ENCODE peak calls at places on chromosomes 11 and 22, in four cellular contexts. One of them, this sample, is unnamed. For H3K27me3, the result is how much of the 10 kb centered on the place peaks cover.

GRCh38 chr22:28930357-28931007 is 47.1 kb downstream of the ZNRF3 start:
- DNase-seq in HepG2: no peak
- DNase-seq in GM12878: no peak
- DNase-seq in H1: no peak
- DNase-seq in this sample: no peak

GRCh38 chr22:49090061-49090852 is 737.4 kb downstream of the BRD1 start:
- DNase-seq in HepG2: no peak
- DNase-seq in GM12878: no peak
- DNase-seq in H1: no peak
- DNase-seq in this sample: no peak

GRCh38 chr11:28657378-28658030 is 549.3 kb downstream of the METTL15 start:
- DNase-seq in HepG2: no peak
- DNase-seq in GM12878: no peak
- DNase-seq in H1: no peak
- DNase-seq in this sample: no peak

GRCh38 chr11:67463680-67464410 is 5.2 kb downstream of the TMEM134 start:
- DNase-seq in HepG2: peak
- DNase-seq in GM12878: no peak
- DNase-seq in H1: no peak
- DNase-seq in this sample: no peak

GRCh38 chr11:13717331-13717730 is 48.9 kb downstream of the FAR1 start:
- DNase-seq in HepG2: no peak
- DNase-seq in GM12878: no peak
- DNase-seq in H1: no peak
- DNase-seq in this sample: no peak

GRCh38 chr11:78381867-78382266 is 35.8 kb downstream of the GAB2 start:
- DNase-seq in HepG2: no peak
- DNase-seq in GM12878: no peak
- DNase-seq in H1: no peak
- DNase-seq in this sample: no peak

GRCh38 chr11:26078217-26078821 is 253.6 kb upstream of the ANO3 start:
- DNase-seq in HepG2: no peak
- DNase-seq in GM12878: no peak
- DNase-seq in H1: no peak
- DNase-seq in this sample: no peak

GRCh38 chr22:46588279-46589140 is 31.7 kb upstream of the GRAMD4 start:
- DNase-seq in HepG2: no peak
- DNase-seq in GM12878: no peak
- DNase-seq in H1: no peak
- DNase-seq in this sample: no peak

GRCh38 chr11:61725632-61726280 is 26.7 kb upstream of the MYRF start:
- DNase-seq in HepG2: no peak
- DNase-seq in GM12878: no peak
- DNase-seq in H1: no peak
- DNase-seq in this sample: no peak

GRCh38 chr11:101442171-101442570 is 141.6 kb downstream of the TRPC6 start:
- DNase-seq in HepG2: no peak
- DNase-seq in GM12878: no peak
- DNase-seq in H1: no peak
- DNase-seq in this sample: no peak

GRCh38 chr11:111559791-111560190 is 19.3 kb downstream of the LAYN start:
- DNase-seq in HepG2: no peak
- DNase-seq in GM12878: no peak
- DNase-seq in H1: no peak
- DNase-seq in this sample: no peak

GRCh38 chr22:47626428-47627390 is 864.3 kb downstream of the TBC1D22A start:
- DNase-seq in HepG2: peak
- DNase-seq in GM12878: no peak
- DNase-seq in H1: no peak
- DNase-seq in this sample: no peak

GRCh38 chr11:119797137-119797611 is 68.2 kb upstream of the NECTIN1 start:
- DNase-seq in HepG2: no peak
- DNase-seq in GM12878: no peak
- DNase-seq in H1: no peak
- DNase-seq in this sample: no peak

GRCh38 chr11:69826773-69827172 is 7.6 kb upstream of the FGF3 start:
- DNase-seq in HepG2: no peak
- DNase-seq in GM12878: no peak
- DNase-seq in H1: no peak
- DNase-seq in this sample: no peak

GRCh38 chr22:34102633-34103032 is 182.4 kb upstream of the LARGE1 start:
- DNase-seq in HepG2: no peak
- DNase-seq in GM12878: no peak
- DNase-seq in H1: no peak
- DNase-seq in this sample: no peak

GRCh38 chr11:35525501-35526175 is at the start of gene PAMR1:
- DNase-seq in HepG2: no peak
- DNase-seq in GM12878: no peak
- DNase-seq in H1: peak
- DNase-seq in this sample: no peak

GRCh38 chr11:134800130-134800529 is 388.1 kb upstream of the B3GAT1 start:
- DNase-seq in HepG2: no peak
- DNase-seq in GM12878: no peak
- DNase-seq in H1: no peak
- DNase-seq in this sample: no peak

GRCh38 chr22:33542722-33543121 is 377.6 kb downstream of the LARGE1 start:
- DNase-seq in HepG2: no peak
- DNase-seq in GM12878: no peak
- DNase-seq in H1: no peak
- DNase-seq in this sample: no peak

GRCh38 chr11:8342821-8343681 is 79.4 kb upstream of the LMO1 start:
- DNase-seq in HepG2: no peak
- DNase-seq in GM12878: peak
- DNase-seq in H1: no peak
- DNase-seq in this sample: no peak

GRCh38 chr11:8352852-8353505 is 89.3 kb upstream of the LMO1 start:
- DNase-seq in HepG2: no peak
- DNase-seq in GM12878: no peak
- DNase-seq in H1: no peak
- DNase-seq in this sample: no peak

GRCh38 chr11:92342886-92343285 is 118.3 kb downstream of the FAT3 start:
- DNase-seq in HepG2: no peak
- DNase-seq in GM12878: no peak
- DNase-seq in H1: no peak
- DNase-seq in this sample: no peak

GRCh38 chr22:23240639-23241389 is 60.5 kb downstream of the BCR start:
- DNase-seq in HepG2: no peak
- DNase-seq in GM12878: no peak
- DNase-seq in H1: no peak
- DNase-seq in this sample: no peak

GRCh38 chr11:111604392-111605009 is 2.3 kb downstream of the SIK2 start:
- DNase-seq in HepG2: peak
- DNase-seq in GM12878: peak
- DNase-seq in H1: no peak
- DNase-seq in this sample: peak

GRCh38 chr11:46808804-46809431 is 37.2 kb downstream of the CKAP5 start:
- DNase-seq in HepG2: peak
- DNase-seq in GM12878: no peak
- DNase-seq in H1: no peak
- DNase-seq in this sample: no peak

GRCh38 chr22:36010090-36010489 is 18.5 kb downstream of the RBFOX2 start:
- DNase-seq in HepG2: no peak
- DNase-seq in GM12878: no peak
- DNase-seq in H1: peak
- DNase-seq in this sample: no peak

GRCh38 chr11:44606472-44606871 is 41.0 kb downstream of the CD82 start:
- DNase-seq in HepG2: no peak
- DNase-seq in GM12878: no peak
- DNase-seq in H1: no peak
- DNase-seq in this sample: no peak

GRCh38 chr11:1728931-1729691 is 21.3 kb downstream of the IFITM10 start:
- DNase-seq in HepG2: no peak
- DNase-seq in GM12878: no peak
- DNase-seq in H1: no peak
- DNase-seq in this sample: no peak

GRCh38 chr11:74806267-74806666 is 57.6 kb downstream of the RNF169 start:
- DNase-seq in HepG2: peak
- DNase-seq in GM12878: no peak
- DNase-seq in H1: no peak
- DNase-seq in this sample: no peak

GRCh38 chr22:20580179-20580578 is 72.8 kb downstream of the MED15 start:
- DNase-seq in HepG2: no peak
- DNase-seq in GM12878: no peak
- DNase-seq in H1: no peak
- DNase-seq in this sample: no peak

GRCh38 chr11:68632802-68633201 is 51.5 kb upstream of the GAL start:
- DNase-seq in HepG2: peak
- DNase-seq in GM12878: no peak
- DNase-seq in H1: peak
- DNase-seq in this sample: peak

GRCh38 chr11:24400059-24400665 is 96.7 kb upstream of the LUZP2 start:
- DNase-seq in HepG2: no peak
- DNase-seq in GM12878: no peak
- DNase-seq in H1: no peak
- DNase-seq in this sample: no peak

DNA sequence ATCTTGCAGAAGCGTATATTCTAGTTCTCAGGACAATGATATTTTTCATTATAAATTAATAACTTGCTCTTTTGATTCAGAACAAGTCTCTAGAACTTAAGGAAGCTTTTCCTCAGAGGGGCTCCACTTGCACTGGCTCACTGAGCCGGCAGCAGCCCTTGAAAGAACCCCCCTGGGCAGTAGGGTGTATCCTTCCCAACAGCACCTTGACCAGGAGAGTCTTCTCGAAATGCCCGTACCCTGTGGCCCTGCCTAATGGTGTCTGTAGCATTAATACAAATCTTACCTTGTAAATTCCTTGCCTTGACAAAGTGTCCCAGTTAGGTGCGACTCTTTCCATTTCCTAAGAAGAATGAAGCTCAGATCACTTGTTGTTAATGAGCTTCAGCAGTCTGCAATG is 13.5 kb downstream of the PSMD13 start:
- DNase-seq in HepG2: no peak
- DNase-seq in GM12878: no peak
- DNase-seq in H1: peak
- DNase-seq in this sample: no peak
- H3K27me3 ChIP-seq in HepG2: under half
- H3K27me3 ChIP-seq in GM12878: under half
- H3K27me3 ChIP-seq in H1: under half
- H3K27me3 ChIP-seq in this sample: under half

GRCh38 chr22:43308451-43309235 is 34.5 kb downstream of the SCUBE1 start:
- DNase-seq in HepG2: no peak
- DNase-seq in GM12878: no peak
- DNase-seq in H1: no peak
- DNase-seq in this sample: no peak
- TF ChIP-seq SUZ12 in HepG2: no peak
- TF ChIP-seq SUZ12 in GM12878: no peak
- TF ChIP-seq SUZ12 in H1: no peak
- TF ChIP-seq SUZ12 in this sample: no peak

GRCh38 chr11:45702511-45702910 is 37.1 kb upstream of the CHST1 start:
- DNase-seq in HepG2: no peak
- DNase-seq in GM12878: no peak
- DNase-seq in H1: no peak
- DNase-seq in this sample: no peak
- H3K27me3 ChIP-seq in HepG2: under half
- H3K27me3 ChIP-seq in GM12878: under half
- H3K27me3 ChIP-seq in H1: under half
- H3K27me3 ChIP-seq in this sample: under half

DNA sequence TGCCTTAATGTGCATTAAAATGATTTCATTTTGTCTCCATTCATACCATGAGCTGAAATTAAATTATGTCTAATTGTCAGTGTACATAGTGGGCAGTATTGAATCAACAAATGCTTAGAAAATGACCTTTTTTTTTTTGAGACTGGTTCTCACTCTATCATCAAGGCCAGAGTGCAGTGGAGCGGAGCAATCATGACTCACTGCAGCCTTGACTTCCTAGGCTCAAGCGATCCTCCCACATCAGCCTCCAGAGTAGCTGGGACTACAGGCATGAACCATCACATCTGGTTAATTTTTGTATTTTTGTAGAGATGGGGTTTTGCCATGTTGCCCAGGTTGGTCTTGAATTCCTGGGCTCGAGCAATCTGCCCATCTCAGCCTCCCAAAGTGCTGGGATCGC is 117.0 kb upstream of the BLID start:
- DNase-seq in HepG2: no peak
- DNase-seq in GM12878: no peak
- DNase-seq in H1: no peak
- DNase-seq in this sample: no peak
- TF ChIP-seq SUZ12 in HepG2: no peak
- TF ChIP-seq SUZ12 in GM12878: no peak
- TF ChIP-seq SUZ12 in H1: no peak
- TF ChIP-seq SUZ12 in this sample: no peak

GRCh38 chr11:118157186-118157895 is 4.7 kb upstream of the SCN4B start:
- DNase-seq in HepG2: no peak
- DNase-seq in GM12878: no peak
- DNase-seq in H1: no peak
- DNase-seq in this sample: no peak
- H3K27me3 ChIP-seq in HepG2: half or more
- H3K27me3 ChIP-seq in GM12878: under half
- H3K27me3 ChIP-seq in H1: half or more
- H3K27me3 ChIP-seq in this sample: half or more

DNA sequence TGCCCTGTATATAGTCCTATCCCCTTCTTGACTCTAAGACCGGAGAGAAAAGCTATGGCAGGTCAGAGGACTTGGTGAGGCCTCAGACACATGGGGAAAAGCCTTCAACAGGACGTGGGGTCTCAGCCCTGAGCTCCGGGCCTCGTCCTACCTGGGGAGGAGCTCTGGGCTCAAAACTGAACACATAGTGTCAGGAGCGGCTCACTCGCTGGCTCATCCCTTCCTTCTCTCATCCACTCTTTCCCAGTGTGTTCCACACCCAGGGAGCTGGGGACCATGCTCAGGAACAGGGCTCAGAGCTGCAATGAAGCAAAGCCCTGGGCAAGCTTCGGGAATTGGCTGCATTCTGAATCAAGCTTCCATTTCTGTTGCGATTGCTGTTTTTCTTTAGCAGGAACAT is 14.5 kb downstream of the ADAMTS15 start:
- DNase-seq in HepG2: no peak
- DNase-seq in GM12878: no peak
- DNase-seq in H1: no peak
- DNase-seq in this sample: no peak
- TF ChIP-seq SUZ12 in HepG2: no peak
- TF ChIP-seq SUZ12 in GM12878: no peak
- TF ChIP-seq SUZ12 in H1: no peak
- TF ChIP-seq SUZ12 in this sample: no peak